ENCODE peak calls at places on chromosomes 6 and 20, in five cellular contexts. K is A549; T is ascending aorta; X is aorta; A is CD4-positive, alpha-beta T cell. Q is an unnamed sample.
A peak's percentile ranks its signal among the peaks of the same experiment; 100 is the strongest.

GRCh38 chr6:102736941-102737368 is 1343.4 kb downstream of the GRIK2 start:
- DNase-seq in K (no peak), T (no peak), X (no peak), A (no peak), Q (no peak)

GRCh38 chr20:9220874-9221547 is 152.1 kb downstream of the PLCB4 start:
- DNase-seq in K (no peak), T (no peak), X (no peak), A (no peak), Q (no peak)

GRCh38 chr20:47066484-47067270 is 172.0 kb downstream of the EYA2 start:
- DNase-seq in K (no peak), T (no peak), X (no peak), A (no peak), Q (no peak)

GRCh38 chr6:74931567-74931966 is 274.3 kb downstream of the COL12A1 start:
- DNase-seq in K (no peak), T (no peak), X (no peak), A (no peak), Q (no peak)

GRCh38 chr6:136609878-136610706 is 59.9 kb upstream of the MAP7 start:
- DNase-seq in K (peak; percentile 96), T (peak; percentile 51), X (no peak), A (no peak), Q (no peak)

GRCh38 chr6:96391776-96392175 is 129.8 kb upstream of the UFL1 start:
- DNase-seq in K (no peak), T (no peak), X (no peak), A (no peak), Q (peak; percentile 60)

GRCh38 chr20:50580016-50580747 is 70.0 kb downstream of the PTPN1 start:
- DNase-seq in K (peak; percentile 65), T (no peak), X (peak; percentile 88), A (peak; percentile 29), Q (peak; percentile 18)

GRCh38 chr6:7088076-7088742 is 19.6 kb upstream of the RREB1 start:
- DNase-seq in K (no peak), T (no peak), X (no peak), A (no peak), Q (no peak)

GRCh38 chr6:21846541-21847451 is 253.2 kb downstream of the SOX4 start:
- DNase-seq in K (no peak), T (no peak), X (no peak), A (no peak), Q (no peak)

DNA sequence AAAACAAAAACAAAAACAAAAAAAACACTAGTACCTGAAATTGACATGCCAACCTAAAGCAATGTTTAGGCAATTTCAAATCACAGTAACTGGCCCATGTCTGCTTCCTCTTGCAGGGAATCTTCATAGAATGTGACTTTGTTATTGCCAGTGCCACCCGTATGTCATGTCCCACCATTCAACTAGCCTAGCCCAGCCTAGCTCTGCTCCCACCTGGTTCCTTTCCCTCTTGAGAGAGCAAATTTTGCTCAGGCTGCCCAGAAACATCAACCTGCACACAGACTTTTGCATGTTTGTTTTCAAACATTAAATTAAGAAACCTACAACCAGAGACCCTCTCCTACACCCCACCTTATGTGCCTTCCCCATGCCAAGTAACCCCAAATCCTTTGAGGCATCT is 124.8 kb upstream of the SLC2A12 start:
- DNase-seq in K (no peak), T (no peak), X (no peak), A (no peak), Q (no peak)
- H3K27ac ChIP-seq in K (peak overlapping the region; percentile 89), T (peak overlapping the region; percentile 99), X (peak overlapping the region; percentile 72), A (peak overlapping the region; percentile 74), Q (peak overlapping the region; percentile 96)

GRCh38 chr6:17885079-17885478 is 102.4 kb downstream of the KIF13A start:
- DNase-seq in K (no peak), T (no peak), X (no peak), A (no peak), Q (no peak)
- H3K27ac ChIP-seq in K (peak overlapping the region; percentile 77), T (peak overlapping the region; percentile 12), X (no peak overlapping the region), A (no peak overlapping the region), Q (peak overlapping the region; percentile 37)

DNA sequence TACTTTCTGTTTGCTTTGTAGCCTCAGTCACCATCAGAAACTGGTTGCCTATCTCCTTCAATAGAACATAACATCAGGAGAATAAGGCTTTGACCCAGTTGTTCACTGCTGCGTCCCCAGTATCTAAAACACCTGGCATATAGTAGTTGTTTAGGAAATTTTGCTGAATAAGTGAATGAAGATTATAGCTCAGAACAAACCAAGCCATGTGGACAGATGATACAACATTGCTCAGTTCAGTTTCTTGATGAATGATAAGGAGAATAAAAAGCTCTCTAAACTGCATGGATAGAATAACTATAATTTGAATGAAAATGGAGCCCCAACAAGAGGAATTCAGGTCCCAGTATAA is 5.2 kb upstream of the SERPINB1 start:
- DNase-seq in K (no peak), T (no peak), X (no peak), A (no peak), Q (no peak)
- H3K27ac ChIP-seq in K (peak overlapping the region; percentile 94), T (peak overlapping the region; percentile 84), X (peak overlapping the region; percentile 90), A (no peak overlapping the region), Q (peak overlapping the region; percentile 82)

GRCh38 chr6:90374201-90374600 is 77.6 kb upstream of the BACH2 start:
- DNase-seq in K (no peak), T (no peak), X (no peak), A (no peak), Q (no peak)

GRCh38 chr6:90370493-90370959 is 73.9 kb upstream of the BACH2 start:
- DNase-seq in K (no peak), T (no peak), X (no peak), A (no peak), Q (no peak)

GRCh38 chr6:90375681-90376439 is 79.2 kb upstream of the BACH2 start:
- DNase-seq in K (no peak), T (peak; percentile 18), X (no peak), A (no peak), Q (no peak)
- H3K27ac ChIP-seq in K (no peak overlapping the region), T (peak overlapping the region; percentile 77), X (peak overlapping the region; percentile 64), A (no peak overlapping the region), Q (no peak overlapping the region)

GRCh38 chr6:107670792-107671199 is 153.3 kb downstream of the SCML4 start:
- DNase-seq in K (no peak), T (no peak), X (no peak), A (no peak), Q (no peak)
- H3K27ac ChIP-seq in K (no peak overlapping the region), T (no peak overlapping the region), X (no peak overlapping the region), A (no peak overlapping the region), Q (no peak overlapping the region)

Q was measured in caudate nucleus.